ENCODE peak calls at places on chromosomes 12 and 14, in four cellular contexts. H is astrocyte of the spinal cord; G is activated naive CD8-positive, alpha-beta T cell treated with anti-CD3 and anti-CD28 coated beads, Interleukin-2, amount 50 U/mL, for 16 hours; X is A549. E is an unnamed sample.
A peak's percentile ranks its signal among the peaks of the same experiment; 100 is the strongest.

GRCh38 chr12:32159925-32160324 is 53.3 kb downstream of the BICD1 start:
- DNase-seq in H (peak; percentile 34), G (no peak), X (no peak), E (peak; percentile 6)

GRCh38 chr14:91947196-91948184 is at the start of gene FBLN5:
- DNase-seq in H (peak; percentile 80), G (no peak), X (peak; percentile 17), E (peak; percentile 56)

GRCh38 chr14:76420827-76421226 is 44.9 kb downstream of the ESRRB start:
- DNase-seq in H (no peak), G (no peak), X (no peak), E (no peak)

GRCh38 chr14:101600336-101600890 is 39.1 kb downstream of the DIO3 start:
- DNase-seq in H (no peak), G (no peak), X (no peak), E (no peak)

GRCh38 chr12:92146497-92146828 is 817 bp upstream of the BTG1 start:
- DNase-seq in H (no peak), G (no peak), X (no peak), E (no peak)

GRCh38 chr12:57816855-57817151 is 1.7 kb downstream of the AVIL start:
- DNase-seq in H (no peak), G (no peak), X (no peak), E (no peak)

GRCh38 chr14:103788086-103788485 is 59.3 kb downstream of the PPP1R13B start:
- DNase-seq in H (no peak), G (no peak), X (no peak), E (no peak)

GRCh38 chr14:75518625-75519024 is 3.6 kb upstream of the BATF start:
- DNase-seq in H (no peak), G (no peak), X (peak; percentile 55), E (no peak)

GRCh38 chr14:91142214-91142668 is 28.4 kb downstream of the DGLUCY start:
- DNase-seq in H (no peak), G (no peak), X (no peak), E (no peak)

GRCh38 chr14:30015471-30015870 is 87.8 kb upstream of the PRKD1 start:
- DNase-seq in H (no peak), G (no peak), X (no peak), E (no peak)

GRCh38 chr14:96204151-96205058 is at the start of gene BDKRB2:
- DNase-seq in H (peak; percentile 67), G (no peak), X (peak; percentile 76), E (peak; percentile 91)

GRCh38 chr14:80390911-80391310 is 179.6 kb upstream of the DIO2 start:
- DNase-seq in H (peak; percentile 71), G (no peak), X (peak; percentile 79), E (peak; percentile 91)

GRCh38 chr12:9607816-9608215 is at the start of gene KLRB1:
- DNase-seq in H (no peak), G (no peak), X (no peak), E (no peak)

GRCh38 chr12:47825239-47825639 is 5.5 kb upstream of the HDAC7 start:
- DNase-seq in H (no peak), G (no peak), X (peak; percentile 56), E (no peak)

GRCh38 chr12:116040412-116040811 is 237.1 kb downstream of the MED13L start:
- DNase-seq in H (peak; percentile 57), G (no peak), X (no peak), E (peak; percentile 58)

GRCh38 chr12:54759751-54760150 is 94.6 kb upstream of the MUCL1 start:
- DNase-seq in H (no peak), G (no peak), X (peak; percentile 56), E (peak; percentile 34)

GRCh38 chr12:2618291-2618995 is 176.3 kb upstream of the FKBP4 start:
- DNase-seq in H (no peak), G (no peak), X (no peak), E (no peak)

GRCh38 chr12:99059824-99060526 is 414.9 kb downstream of the APAF1 start:
- DNase-seq in H (no peak), G (no peak), X (no peak), E (no peak)

GRCh38 chr12:43480591-43480990 is 71.4 kb downstream of the ADAMTS20 start:
- DNase-seq in H (no peak), G (no peak), X (no peak), E (no peak)

GRCh38 chr12:28110329-28110728 is 79.9 kb upstream of the CCDC91 start:
- DNase-seq in H (no peak), G (no peak), X (no peak), E (no peak)

GRCh38 chr12:105982022-105982421 is 156.7 kb downstream of the NUAK1 start:
- DNase-seq in H (no peak), G (no peak), X (no peak), E (no peak)

GRCh38 chr14:33081259-33081658 is 142.6 kb downstream of the NPAS3 start:
- DNase-seq in H (no peak), G (no peak), X (no peak), E (no peak)

GRCh38 chr12:45178771-45179170 is 37.1 kb upstream of the ANO6 start:
- DNase-seq in H (no peak), G (no peak), X (no peak), E (no peak)

GRCh38 chr12:114799574-114800487 is 115.9 kb upstream of the TBX3 start:
- DNase-seq in H (no peak), G (no peak), X (peak; percentile 44), E (peak; percentile 92)

GRCh38 chr12:128966411-128966810 is 113.1 kb downstream of the GLT1D1 start:
- DNase-seq in H (no peak), G (no peak), X (no peak), E (no peak)

GRCh38 chr12:27123642-27124041 is 41.3 kb upstream of the C12orf71 start:
- DNase-seq in H (no peak), G (no peak), X (peak; percentile 49), E (peak; percentile 40)

GRCh38 chr14:61749867-61750266 is 12.4 kb upstream of the SNAPC1 start:
- DNase-seq in H (peak; percentile 16), G (no peak), X (peak; percentile 65), E (no peak)

GRCh38 chr12:89230376-89231101 is 121.8 kb downstream of the DUSP6 start:
- DNase-seq in H (no peak), G (no peak), X (no peak), E (no peak)

GRCh38 chr12:6884539-6884938 is 11.4 kb upstream of the SPSB2 start:
- DNase-seq in H (no peak), G (no peak), X (no peak), E (no peak)

GRCh38 chr14:38721822-38722431 is 381.1 kb downstream of the SEC23A start:
- DNase-seq in H (peak; percentile 62), G (no peak), X (peak; percentile 46), E (peak; percentile 32)

GRCh38 chr12:104485651-104486341 is 29.0 kb downstream of the CHST11 start:
- DNase-seq in H (no peak), G (no peak), X (no peak), E (no peak)

GRCh38 chr12:116516657-116517056 is 42.5 kb upstream of the MAP1LC3B2 start:
- DNase-seq in H (no peak), G (no peak), X (no peak), E (no peak)

E was measured in M059J.